ENCODE peak calls at places on chromosomes 13 and 19, in four cellular contexts. One of them, this sample, is unnamed.

GRCh38 chr19:16117594-16118033 is 5.9 kb downstream of the RAB8A start:
- DNase-seq in H1: no peak
- DNase-seq in K562: no peak
- DNase-seq in SK-N-SH: no peak
- DNase-seq in this sample: peak

GRCh38 chr19:8589177-8589714 is 12.0 kb upstream of the MYO1F start:
- DNase-seq in H1: no peak
- DNase-seq in K562: no peak
- DNase-seq in SK-N-SH: no peak
- DNase-seq in this sample: no peak

GRCh38 chr13:90675129-90675528 is 672.4 kb upstream of the MIR17HG start:
- DNase-seq in H1: no peak
- DNase-seq in K562: no peak
- DNase-seq in SK-N-SH: peak
- DNase-seq in this sample: no peak

GRCh38 chr13:94595006-94595942 is 678 bp downstream of the TGDS start:
- DNase-seq in H1: no peak
- DNase-seq in K562: peak
- DNase-seq in SK-N-SH: peak
- DNase-seq in this sample: no peak

GRCh38 chr13:36454962-36455361 is 22.7 kb downstream of the CCNA1 start:
- DNase-seq in H1: no peak
- DNase-seq in K562: no peak
- DNase-seq in SK-N-SH: peak
- DNase-seq in this sample: no peak

GRCh38 chr19:13507053-13507611 is 853 bp upstream of the CACNA1A start:
- DNase-seq in H1: peak
- DNase-seq in K562: no peak
- DNase-seq in SK-N-SH: no peak
- DNase-seq in this sample: peak

GRCh38 chr13:113584870-113585671 is 518 bp downstream of the TFDP1 start:
- DNase-seq in H1: peak
- DNase-seq in K562: peak
- DNase-seq in SK-N-SH: peak
- DNase-seq in this sample: no peak

GRCh38 chr19:10625762-10626138 is 397 bp downstream of the SLC44A2 start:
- DNase-seq in H1: no peak
- DNase-seq in K562: no peak
- DNase-seq in SK-N-SH: no peak
- DNase-seq in this sample: no peak

GRCh38 chr19:16075430-16076153 is 703 bp upstream of the TPM4 start:
- DNase-seq in H1: no peak
- DNase-seq in K562: no peak
- DNase-seq in SK-N-SH: no peak
- DNase-seq in this sample: no peak

GRCh38 chr13:26220575-26220974 is 1.5 kb downstream of the RNF6 start:
- DNase-seq in H1: no peak
- DNase-seq in K562: no peak
- DNase-seq in SK-N-SH: no peak
- DNase-seq in this sample: no peak

GRCh38 chr13:78323040-78323439 is 280.3 kb downstream of the POU4F1 start:
- DNase-seq in H1: no peak
- DNase-seq in K562: no peak
- DNase-seq in SK-N-SH: no peak
- DNase-seq in this sample: no peak

GRCh38 chr19:4657835-4658234 is 12.3 kb downstream of the MYDGF start:
- DNase-seq in H1: no peak
- DNase-seq in K562: no peak
- DNase-seq in SK-N-SH: no peak
- DNase-seq in this sample: no peak

GRCh38 chr13:105202384-105202783 is 1333.1 kb downstream of the EFNB2 start:
- DNase-seq in H1: no peak
- DNase-seq in K562: no peak
- DNase-seq in SK-N-SH: peak
- DNase-seq in this sample: no peak

GRCh38 chr13:39777527-39778061 is 122.1 kb downstream of the COG6 start:
- DNase-seq in H1: no peak
- DNase-seq in K562: no peak
- DNase-seq in SK-N-SH: no peak
- DNase-seq in this sample: no peak

GRCh38 chr19:53432088-53432661 is 391 bp downstream of the ZNF761 start:
- DNase-seq in H1: peak
- DNase-seq in K562: peak
- DNase-seq in SK-N-SH: peak
- DNase-seq in this sample: peak

GRCh38 chr13:72540818-72541217 is 186.6 kb downstream of the MZT1 start:
- DNase-seq in H1: no peak
- DNase-seq in K562: no peak
- DNase-seq in SK-N-SH: no peak
- DNase-seq in this sample: no peak

GRCh38 chr19:18233224-18233825 is 7.1 kb upstream of the PDE4C start:
- DNase-seq in H1: peak
- DNase-seq in K562: peak
- DNase-seq in SK-N-SH: peak
- DNase-seq in this sample: peak

GRCh38 chr13:24616514-24616913 is 63.7 kb upstream of the ATP12A start:
- DNase-seq in H1: no peak
- DNase-seq in K562: no peak
- DNase-seq in SK-N-SH: no peak
- DNase-seq in this sample: no peak

GRCh38 chr19:17755977-17756670 is 4.8 kb downstream of the FCHO1 start:
- DNase-seq in H1: peak
- DNase-seq in K562: peak
- DNase-seq in SK-N-SH: peak
- DNase-seq in this sample: peak

GRCh38 chr19:5507056-5507624 is 51.9 kb downstream of the ZNRF4 start:
- DNase-seq in H1: no peak
- DNase-seq in K562: no peak
- DNase-seq in SK-N-SH: no peak
- DNase-seq in this sample: no peak

GRCh38 chr13:98500963-98501421 is 75.9 kb downstream of the STK24 start:
- DNase-seq in H1: no peak
- DNase-seq in K562: no peak
- DNase-seq in SK-N-SH: no peak
- DNase-seq in this sample: no peak

GRCh38 chr19:47381121-47381520 is 32.0 kb downstream of the DHX34 start:
- DNase-seq in H1: no peak
- DNase-seq in K562: no peak
- DNase-seq in SK-N-SH: no peak
- DNase-seq in this sample: no peak

GRCh38 chr19:19458110-19458816 is 52.8 kb downstream of the GATAD2A start:
- DNase-seq in H1: no peak
- DNase-seq in K562: no peak
- DNase-seq in SK-N-SH: no peak
- DNase-seq in this sample: no peak

GRCh38 chr13:101116381-101116780 is 299.9 kb downstream of the NALCN start:
- DNase-seq in H1: no peak
- DNase-seq in K562: no peak
- DNase-seq in SK-N-SH: no peak
- DNase-seq in this sample: no peak

GRCh38 chr13:79404985-79405384 is 1.1 kb downstream of the RBM26 start:
- DNase-seq in H1: no peak
- DNase-seq in K562: no peak
- DNase-seq in SK-N-SH: no peak
- DNase-seq in this sample: no peak

GRCh38 chr19:39915848-39916215 is 18.6 kb downstream of the FCGBP start:
- DNase-seq in H1: no peak
- DNase-seq in K562: peak
- DNase-seq in SK-N-SH: no peak
- DNase-seq in this sample: no peak

GRCh38 chr19:39531834-39532232 is 819 bp downstream of the EID2B start:
- DNase-seq in H1: no peak
- DNase-seq in K562: no peak
- DNase-seq in SK-N-SH: no peak
- DNase-seq in this sample: no peak

DNA sequence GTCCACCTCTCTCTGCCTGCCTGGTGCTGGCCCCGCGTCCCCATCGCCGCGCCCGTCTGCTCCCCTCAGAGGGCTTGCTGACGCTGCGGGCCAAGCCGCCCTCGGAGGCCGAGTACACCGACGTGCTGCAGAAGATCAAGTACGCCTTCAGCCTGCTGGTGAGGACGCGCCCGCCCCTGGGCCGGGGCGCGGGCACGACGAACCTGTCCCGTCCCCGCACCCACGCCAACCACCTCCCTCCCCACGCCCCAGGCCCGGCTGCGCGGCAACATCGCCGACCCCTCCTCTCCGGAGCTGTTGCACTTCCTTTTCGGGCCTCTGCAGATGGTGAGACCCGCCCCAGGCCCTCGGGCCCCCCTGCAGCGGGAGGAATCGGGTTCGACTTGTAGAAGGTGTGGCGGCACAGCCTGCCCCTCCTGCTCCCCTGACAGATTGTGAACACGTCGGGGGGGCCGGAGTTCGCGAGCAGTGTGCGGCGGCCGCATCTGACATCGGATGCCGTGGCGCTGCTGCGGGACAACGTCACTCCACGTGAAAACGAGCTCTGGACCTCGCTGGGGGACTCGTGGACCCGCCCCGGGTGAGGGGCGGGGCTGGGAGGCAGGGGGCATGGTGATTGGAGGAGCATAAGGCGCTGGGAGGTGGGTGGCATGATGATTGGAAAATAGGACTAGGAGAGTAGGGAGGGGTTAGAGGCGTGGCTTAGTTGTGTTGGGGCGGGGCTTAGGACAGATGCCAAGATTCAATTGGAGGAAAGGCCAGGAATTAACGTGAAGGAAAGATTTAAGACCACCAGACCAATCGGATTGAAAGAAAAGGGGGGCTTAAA is 6.6 kb downstream of the EPS8L1 start:
- DNase-seq in H1: peak
- DNase-seq in K562: no peak
- DNase-seq in SK-N-SH: peak
- DNase-seq in this sample: peak
- TF ChIP-seq TEAD4 in H1: no peak
- TF ChIP-seq TEAD4 in K562: no peak
- TF ChIP-seq TEAD4 in SK-N-SH: no peak
- TF ChIP-seq TEAD4 in this sample: no peak

DNA sequence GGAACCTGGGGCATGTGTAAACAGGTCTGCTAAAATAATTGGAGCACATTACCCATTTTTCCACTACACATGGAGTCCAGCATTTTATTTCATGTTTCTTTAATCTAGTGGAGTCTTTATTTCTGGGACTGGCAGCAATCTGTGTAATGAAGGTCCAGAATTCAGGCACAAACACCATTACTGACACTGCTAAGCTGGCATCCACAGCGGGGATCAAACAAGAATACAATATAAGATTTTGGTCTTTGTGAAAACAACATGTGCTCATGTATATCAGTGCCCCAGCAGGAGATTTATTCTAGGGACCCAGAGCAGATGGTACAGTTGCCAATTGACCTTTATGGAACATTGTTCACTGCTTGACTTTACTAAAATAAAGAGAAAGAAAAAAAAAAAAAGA is 1587.0 kb upstream of the PRR20A start:
- DNase-seq in H1: no peak
- DNase-seq in K562: no peak
- DNase-seq in SK-N-SH: no peak
- DNase-seq in this sample: no peak
- TF ChIP-seq TEAD4 in H1: no peak
- TF ChIP-seq TEAD4 in K562: no peak
- TF ChIP-seq TEAD4 in SK-N-SH: no peak
- TF ChIP-seq TEAD4 in this sample: no peak

DNA sequence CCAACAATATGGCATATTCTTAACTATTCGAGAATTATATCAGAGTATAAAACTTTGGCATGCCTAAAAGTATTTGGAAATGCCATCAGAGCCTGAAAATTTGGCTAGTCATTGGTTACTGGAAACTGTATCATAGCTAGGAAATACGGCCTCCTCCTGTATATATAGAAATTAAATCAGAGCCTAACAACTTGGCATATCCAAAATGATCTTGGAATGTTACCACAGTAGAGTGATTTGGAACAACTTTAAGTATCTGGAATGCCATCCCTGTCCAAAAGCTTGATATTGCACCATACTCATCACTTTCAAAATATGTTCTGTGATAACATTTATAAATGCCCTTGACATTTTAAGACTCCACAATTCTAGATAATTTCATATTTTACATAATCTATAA is 335.8 kb downstream of the SLITRK1 start:
- DNase-seq in H1: no peak
- DNase-seq in K562: no peak
- DNase-seq in SK-N-SH: no peak
- DNase-seq in this sample: no peak
- TF ChIP-seq TEAD4 in H1: no peak
- TF ChIP-seq TEAD4 in K562: no peak
- TF ChIP-seq TEAD4 in SK-N-SH: no peak
- TF ChIP-seq TEAD4 in this sample: no peak

DNA sequence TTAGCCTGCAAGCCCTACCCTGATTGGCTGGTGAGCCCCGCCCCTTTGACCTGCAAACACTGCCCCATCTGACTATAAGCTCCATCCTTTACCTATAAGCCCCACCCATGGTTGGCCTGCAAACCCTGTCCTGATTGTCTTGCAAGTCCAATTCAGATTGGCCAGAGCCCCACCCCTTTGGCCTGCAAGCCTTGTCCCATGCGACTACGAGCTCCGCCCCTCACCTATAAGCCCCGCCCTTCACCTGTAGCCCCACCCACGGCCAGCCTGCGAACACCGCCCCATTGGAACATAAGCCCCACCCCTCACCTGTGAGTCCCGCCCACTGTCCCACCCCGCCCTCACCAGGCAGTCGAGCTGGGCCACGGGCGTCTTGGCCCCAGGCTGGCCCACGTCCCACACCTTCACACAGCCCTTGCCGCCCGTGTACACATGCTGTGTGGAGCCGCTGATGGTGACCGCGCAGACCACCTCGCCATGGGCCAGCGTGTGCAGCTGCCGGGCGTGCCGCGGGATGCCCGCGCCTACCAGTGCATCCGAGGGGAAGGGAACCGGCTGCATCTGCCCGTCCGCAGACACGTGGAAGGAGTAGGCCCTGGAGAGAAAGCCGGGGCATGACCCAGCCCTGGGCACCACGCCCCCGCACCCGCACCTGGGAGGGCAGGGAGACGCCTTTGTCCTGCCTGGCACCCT is 22.9 kb downstream of the TLE2 start:
- DNase-seq in H1: peak
- DNase-seq in K562: peak
- DNase-seq in SK-N-SH: no peak
- DNase-seq in this sample: peak
- TF ChIP-seq TEAD4 in H1: no peak
- TF ChIP-seq TEAD4 in K562: no peak
- TF ChIP-seq TEAD4 in SK-N-SH: no peak
- TF ChIP-seq TEAD4 in this sample: no peak